ENCODE peak calls at places on chromosomes 6 and 20, in four cellular contexts. X is T-helper 2 cell; L is naive thymus-derived CD4-positive, alpha-beta T cell; I is nephron progenitor cell. R is an unnamed sample.

GRCh38 chr6:76683985-76684384 is 611.5 kb upstream of the IMPG1 start:
- DNase-seq in L (no peak), X (no peak), I (no peak), R (no peak)

GRCh38 chr6:73308712-73309533 is 45.2 kb downstream of the DPPA5 start:
- DNase-seq in I (peak), L (no peak), X (no peak), R (no peak)

GRCh38 chr6:53375851-53376250 is 27.1 kb upstream of the ELOVL5 start:
- DNase-seq in L (no peak), X (no peak), I (no peak), R (no peak)

GRCh38 chr6:136826216-136826615 is 3.8 kb downstream of the PEX7 start:
- DNase-seq in L (no peak), X (no peak), I (no peak), R (no peak)

GRCh38 chr6:22784611-22785010 is 215.2 kb downstream of the HDGFL1 start:
- DNase-seq in X (no peak), I (no peak), L (no peak), R (no peak)

GRCh38 chr20:432677-433299 is 24.7 kb downstream of the RBCK1 start:
- DNase-seq in X (no peak), L (no peak), I (no peak), R (no peak)

GRCh38 chr20:6017467-6017866 is 36.4 kb downstream of the LRRN4 start:
- DNase-seq in X (no peak), I (no peak), L (no peak), R (no peak)

GRCh38 chr6:108166664-108167448 is 1.0 kb downstream of the NR2E1 start:
- DNase-seq in L (no peak), I (peak), X (no peak), R (no peak)

GRCh38 chr6:154479388-154480143 is 30.9 kb downstream of the CNKSR3 start:
- DNase-seq in X (no peak), L (no peak), I (no peak), R (no peak)

GRCh38 chr6:2598867-2599266 is 151.9 kb downstream of the MYLK4 start:
- DNase-seq in I (no peak), X (no peak), L (no peak), R (no peak)

GRCh38 chr6:96138396-96138795 is 122.6 kb downstream of the FUT9 start:
- DNase-seq in I (no peak), L (no peak), X (no peak), R (no peak)

GRCh38 chr20:41654292-41654691 is 36.1 kb upstream of the CHD6 start:
- DNase-seq in X (no peak), L (no peak), I (no peak), R (no peak)

GRCh38 chr6:37131104-37131959 is 38.6 kb upstream of the PIM1 start:
- DNase-seq in I (peak), L (no peak), X (no peak), R (no peak)

GRCh38 chr6:6969761-6970223 is 138.0 kb upstream of the RREB1 start:
- DNase-seq in L (no peak), I (no peak), X (no peak), R (no peak)

GRCh38 chr6:29907637-29908340 is 34.5 kb upstream of the HLA-A start:
- DNase-seq in I (no peak), X (no peak), L (no peak), R (no peak)

GRCh38 chr6:4225207-4225872 is 90.0 kb upstream of the ECI2 start:
- DNase-seq in I (peak), X (no peak), L (no peak), R (no peak)

GRCh38 chr20:62481441-62482135 is 5.8 kb upstream of the GATA5 start:
- DNase-seq in I (peak), L (no peak), X (no peak), R (no peak)

GRCh38 chr6:117145940-117146339 is 119.4 kb upstream of the VGLL2 start:
- DNase-seq in I (no peak), X (no peak), L (no peak), R (no peak)